ENCODE peak calls at places on chromosomes 4 and X, in six cellular contexts. N is heart left ventricle; K is lower lobe of right lung; V is CD8-positive, alpha-beta T cell; X is endodermal cell; A is BE2C. Y is an unnamed sample. For H3K4me1, the result is how much of the 10 kb centered on the place peaks cover.

GRCh38 chrX:47143894-47144625 is 442 bp downstream of the NDUFB11 start:
- DNase-seq in X (no peak), N (no peak), K (peak), V (peak), A (peak), Y (peak)

GRCh38 chr4:132417220-132417619 is 731.9 kb upstream of the PCDH10 start:
- DNase-seq in N (no peak), A (no peak), X (no peak), V (no peak), K (no peak), Y (no peak)

GRCh38 chr4:687048-687974 is 1.6 kb downstream of the SLC49A3 start:
- DNase-seq in V (no peak), A (peak), K (peak), N (peak), X (peak), Y (peak)

GRCh38 chr4:44927361-44928061 is 201.2 kb upstream of the GNPDA2 start:
- DNase-seq in V (no peak), X (no peak), A (no peak), K (no peak), N (no peak), Y (no peak)

GRCh38 chr4:80407246-80407645 is 71.7 kb downstream of the CFAP299 start:
- DNase-seq in A (no peak), X (no peak), V (no peak), N (peak), K (no peak), Y (no peak)

GRCh38 chr4:169147217-169147616 is 123.5 kb downstream of the SH3RF1 start:
- DNase-seq in A (no peak), V (no peak), N (no peak), X (no peak), K (no peak), Y (no peak)

GRCh38 chr4:37762294-37763163 is 64.0 kb upstream of the PGM2 start:
- DNase-seq in A (peak), K (no peak), N (no peak), X (peak), V (no peak), Y (no peak)

GRCh38 chrX:39915081-39915480 is 182.7 kb downstream of the BCOR start:
- DNase-seq in N (no peak), A (no peak), X (no peak), V (no peak), K (no peak), Y (no peak)

GRCh38 chr4:156169861-156170260 is 216.2 kb upstream of the CTSO start:
- DNase-seq in X (peak), N (no peak), V (no peak), A (no peak), K (no peak), Y (no peak)

DNA sequence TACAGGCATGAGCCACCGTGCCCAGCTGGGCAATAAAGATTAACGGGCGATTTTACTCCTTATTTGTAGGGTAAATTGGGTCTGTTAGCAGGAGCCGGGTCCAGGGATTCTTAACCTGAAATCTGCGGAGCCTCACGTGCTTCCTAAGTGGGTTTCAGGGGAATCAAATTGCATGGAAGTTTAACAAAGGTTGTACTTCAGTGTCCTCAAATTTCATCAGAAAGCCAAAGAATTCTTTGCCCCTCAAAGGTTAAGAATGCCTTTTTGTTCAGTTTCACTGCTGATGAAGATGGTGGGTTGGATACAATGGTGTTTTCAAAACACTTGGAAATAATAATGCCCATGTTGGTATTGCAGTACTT is 67.9 kb downstream of the AFF1 start:
- DNase-seq in X (no peak), K (no peak), N (no peak), A (no peak), V (no peak), Y (no peak)
- H3K4me1 ChIP-seq in X (under half), K (under half), N (under half), A (under half), V (under half), Y (under half)

GRCh38 chr4:22487333-22487732 is 28.5 kb downstream of the ADGRA3 start:
- DNase-seq in K (no peak), X (no peak), V (no peak), A (no peak), N (no peak), Y (no peak)

GRCh38 chr4:22488136-22488535 is 27.7 kb downstream of the ADGRA3 start:
- DNase-seq in X (no peak), K (no peak), A (no peak), V (no peak), N (no peak), Y (no peak)

GRCh38 chr4:22485751-22486150 is 30.1 kb downstream of the ADGRA3 start:
- DNase-seq in K (no peak), X (no peak), A (no peak), N (no peak), V (no peak), Y (no peak)

GRCh38 chr4:22483551-22483981 is 32.3 kb downstream of the ADGRA3 start:
- DNase-seq in V (no peak), N (no peak), X (no peak), K (no peak), A (no peak), Y (no peak)

DNA sequence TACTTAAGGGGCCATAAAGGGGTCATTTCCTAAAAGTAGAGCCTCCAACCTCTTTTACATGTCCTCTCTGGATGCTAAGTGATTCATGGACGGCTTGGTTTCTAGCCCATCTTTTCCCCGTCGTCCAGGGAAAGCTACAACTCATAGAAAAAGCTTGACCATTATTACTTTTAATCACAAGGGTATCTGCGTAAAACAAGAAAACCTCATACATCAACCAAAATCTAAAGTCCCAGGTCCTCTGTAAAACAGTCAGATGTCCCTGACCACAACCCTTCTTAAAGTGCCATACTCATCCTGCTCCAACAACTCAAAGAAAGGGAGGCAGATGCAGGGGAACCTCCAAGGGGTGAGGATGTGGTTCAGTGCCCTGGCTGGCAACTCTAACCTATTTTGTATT is 29.6 kb downstream of the ADGRA3 start:
- DNase-seq in N (no peak), V (no peak), K (no peak), X (no peak), A (no peak), Y (no peak)
- H3K4me1 ChIP-seq in N (under half), V (under half), K (under half), X (under half), A (under half), Y (under half)

GRCh38 chr4:102826105-102826889 is 1.1 kb downstream of the UBE2D3 start:
- DNase-seq in X (no peak), K (no peak), A (no peak), N (no peak), V (no peak), Y (no peak)

GRCh38 chr4:102824398-102824797 is 3.0 kb downstream of the UBE2D3 start:
- DNase-seq in X (no peak), K (no peak), V (no peak), A (no peak), N (no peak), Y (no peak)

GRCh38 chr4:102823897-102824296 is 3.5 kb downstream of the UBE2D3 start:
- DNase-seq in N (no peak), A (no peak), X (no peak), K (no peak), V (no peak), Y (no peak)

GRCh38 chr4:102826890-102827673 is at the start of gene UBE2D3:
- DNase-seq in X (peak), A (peak), N (peak), V (peak), K (peak), Y (peak)

DNA sequence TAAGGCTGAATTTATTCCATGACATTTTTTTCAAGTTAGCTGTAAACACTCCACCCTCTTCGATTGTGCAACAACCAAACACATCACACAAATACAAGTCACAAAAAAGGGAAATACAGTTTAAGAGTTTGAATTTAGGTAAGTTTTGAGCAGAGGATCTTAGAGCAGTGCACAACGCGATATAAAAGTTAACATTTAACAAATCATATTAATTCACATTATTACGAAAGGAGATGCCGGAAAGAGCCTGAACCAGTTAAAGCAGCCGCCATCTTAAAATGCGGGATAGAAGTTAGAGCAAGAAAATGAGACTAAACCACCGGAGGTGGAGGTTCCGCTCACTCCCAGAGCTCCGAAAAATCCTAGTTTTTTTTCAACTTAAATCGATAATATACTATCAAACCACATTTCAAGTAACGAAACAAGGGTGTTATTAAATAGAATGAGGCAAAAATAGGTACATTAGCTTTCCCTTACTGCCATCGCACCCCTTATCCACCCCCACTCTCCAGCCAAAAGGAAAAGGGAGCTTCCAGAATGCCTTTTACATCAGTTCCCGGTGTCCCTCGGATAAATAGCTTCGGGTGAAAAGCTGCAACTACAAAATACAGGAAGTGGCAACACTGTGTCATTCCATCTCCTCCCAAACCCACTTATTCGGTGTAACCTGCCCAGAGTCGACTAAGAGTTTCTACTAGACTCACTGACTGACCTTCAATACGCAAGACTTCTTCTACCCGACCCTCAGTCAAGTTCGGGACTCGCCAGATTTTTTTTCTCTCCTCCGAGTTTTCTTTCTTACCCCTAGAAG is 1.9 kb downstream of the UBE2D3 start:
- DNase-seq in V (no peak), A (peak), N (no peak), K (no peak), X (peak), Y (peak)
- H3K4me1 ChIP-seq in V (half or more), A (under half), N (under half), K (half or more), X (under half), Y (half or more)

DNA sequence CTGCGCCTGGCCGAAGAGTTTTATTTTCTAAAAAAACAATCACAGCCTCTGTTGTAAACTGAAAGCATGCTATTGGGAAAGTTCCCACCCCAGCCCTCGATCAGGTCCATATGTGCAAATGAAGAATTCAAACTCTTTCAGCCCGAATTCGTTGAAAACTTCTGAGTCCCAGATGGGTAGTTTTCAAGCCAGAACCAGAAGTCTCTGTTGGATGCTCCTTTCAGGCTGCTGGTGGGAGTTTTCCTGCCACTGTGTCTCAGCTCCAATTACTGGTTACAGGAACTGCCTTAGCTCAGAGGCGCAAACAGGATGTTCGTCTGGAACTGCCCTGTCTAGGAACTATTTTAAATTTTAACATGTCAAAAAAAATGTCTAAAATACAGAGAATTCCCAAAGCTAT is 9.3 kb upstream of the ALG13 start:
- DNase-seq in A (no peak), V (no peak), K (no peak), N (no peak), X (no peak), Y (no peak)
- H3K4me1 ChIP-seq in A (under half), V (under half), K (under half), N (under half), X (under half), Y (under half)

GRCh38 chr4:77817304-77818076 is 1.7 kb downstream of the CNOT6L start:
- DNase-seq in V (no peak), X (no peak), N (no peak), A (no peak), K (no peak), Y (no peak)
- H3K4me1 ChIP-seq in V (half or more), X (under half), N (under half), A (under half), K (half or more), Y (under half)

GRCh38 chr4:5756271-5756670 is 45.3 kb downstream of the EVC start:
- DNase-seq in A (no peak), X (no peak), V (no peak), K (no peak), N (no peak), Y (no peak)
- H3K4me1 ChIP-seq in A (under half), X (under half), V (under half), K (under half), N (under half), Y (under half)

Y was measured in adrenal gland.